ENCODE peak calls at places on chromosomes 12 and 14, in six cellular contexts. S is endothelial cell of umbilical vein; G is heart right ventricle; M is CD8-positive, alpha-beta T cell; F is stomach; J is colonic mucosa. X is an unnamed sample.

GRCh38 chr14:79417961-79418360 is 793.3 kb downstream of the DIO2 start:
- DNase-seq in S (peak; percentile 13), G (no peak), M (no peak), F (no peak), J (no peak), X (no peak)

GRCh38 chr14:98957211-98958047 is 314.6 kb downstream of the BCL11B start:
- DNase-seq in S (no peak), G (peak; percentile 32), M (no peak), F (peak; percentile 37), J (peak; percentile 63), X (no peak)

GRCh38 chr12:95582230-95583058 is 31.2 kb upstream of the USP44 start:
- DNase-seq in S (peak; percentile 86), G (no peak), M (no peak), F (no peak), J (no peak), X (no peak)

GRCh38 chr14:82720931-82721330 is 1187.3 kb upstream of the SEL1L start:
- DNase-seq in S (no peak), G (no peak), M (no peak), F (no peak), J (no peak), X (no peak)

GRCh38 chr12:15602051-15602672 is 187.0 kb downstream of the EPS8 start:
- DNase-seq in S (no peak), G (no peak), M (no peak), F (no peak), J (no peak), X (no peak)

GRCh38 chr14:100634026-100634425 is 46.8 kb upstream of the BEGAIN start:
- DNase-seq in S (no peak), G (no peak), M (no peak), F (no peak), J (no peak), X (no peak)

GRCh38 chr14:30656190-30656632 is 34.1 kb downstream of the SCFD1 start:
- DNase-seq in S (peak; percentile 35), G (no peak), M (peak; percentile 15), F (no peak), J (peak; percentile 41), X (no peak)

GRCh38 chr14:91286530-91286937 is 42.0 kb upstream of the GPR68 start:
- DNase-seq in S (peak; percentile 82), G (peak; percentile 66), M (peak; percentile 86), F (peak; percentile 82), J (peak; percentile 85), X (peak; percentile 80)

GRCh38 chr12:43238281-43238680 is 313.7 kb downstream of the ADAMTS20 start:
- DNase-seq in S (peak; percentile 99), G (no peak), M (no peak), F (no peak), J (no peak), X (no peak)

GRCh38 chr14:89907655-89908054 is 46.9 kb downstream of the EFCAB11 start:
- DNase-seq in S (no peak), G (no peak), M (no peak), F (no peak), J (no peak), X (no peak)

GRCh38 chr14:50520947-50521815 is 11.2 kb downstream of the MAP4K5 start:
- DNase-seq in S (peak; percentile 92), G (no peak), M (peak; percentile 15), F (no peak), J (no peak), X (no peak)

GRCh38 chr14:47262801-47263200 is 412.6 kb downstream of the MDGA2 start:
- DNase-seq in S (no peak), G (no peak), M (no peak), F (no peak), J (no peak), X (no peak)

GRCh38 chr12:101856030-101856429 is 21.4 kb upstream of the DRAM1 start:
- DNase-seq in S (no peak), G (no peak), M (no peak), F (no peak), J (no peak), X (no peak)

GRCh38 chr12:15214851-15215601 is 6.2 kb downstream of the RERG start:
- DNase-seq in S (no peak), G (no peak), M (no peak), F (no peak), J (no peak), X (no peak)

GRCh38 chr12:124914392-124915248 is at the start of gene UBC:
- DNase-seq in S (peak; percentile 88), G (peak; percentile 88), M (peak; percentile 92), F (peak; percentile 93), J (peak; percentile 94), X (peak; percentile 93)

GRCh38 chr14:76337619-76338545 is 38.1 kb upstream of the ESRRB start:
- DNase-seq in S (no peak), G (no peak), M (no peak), F (no peak), J (no peak), X (no peak)

GRCh38 chr12:92244036-92244435 is 98.4 kb upstream of the BTG1 start:
- DNase-seq in S (peak; percentile 74), G (no peak), M (no peak), F (no peak), J (peak; percentile 24), X (no peak)

GRCh38 chr12:49750027-49750977 is 8.9 kb downstream of the TMBIM6 start:
- DNase-seq in S (peak; percentile 43), G (no peak), M (peak; percentile 23), F (no peak), J (no peak), X (no peak)

GRCh38 chr12:113634982-113635381 is 163.3 kb upstream of the LHX5 start:
- DNase-seq in S (no peak), G (no peak), M (no peak), F (no peak), J (no peak), X (no peak)

GRCh38 chr12:95164656-95165055 is 52.6 kb downstream of the FGD6 start:
- DNase-seq in S (no peak), G (no peak), M (no peak), F (no peak), J (no peak), X (no peak)

GRCh38 chr12:49553512-49554088 is 14.3 kb downstream of the MCRS1 start:
- DNase-seq in S (peak; percentile 44), G (no peak), M (no peak), F (no peak), J (no peak), X (no peak)

GRCh38 chr14:33342299-33342974 is 403.8 kb downstream of the NPAS3 start:
- DNase-seq in S (no peak), G (no peak), M (no peak), F (no peak), J (no peak), X (no peak)

GRCh38 chr14:87142568-87143211 is 850.3 kb downstream of the GALC start:
- DNase-seq in S (no peak), G (no peak), M (no peak), F (no peak), J (no peak), X (no peak)

GRCh38 chr12:60710246-60710645 is 1114.4 kb downstream of the SLC16A7 start:
- DNase-seq in S (no peak), G (no peak), M (no peak), F (peak; percentile 26), J (no peak), X (no peak)

GRCh38 chr14:73725116-73726024 is 11.2 kb upstream of the PNMA1 start:
- DNase-seq in S (no peak), G (no peak), M (no peak), F (no peak), J (no peak), X (peak; percentile 63)

GRCh38 chr12:115306380-115306779 is 622.4 kb upstream of the TBX3 start:
- DNase-seq in S (no peak), G (no peak), M (no peak), F (no peak), J (no peak), X (no peak)

GRCh38 chr14:61152851-61153364 is 128.2 kb downstream of the TMEM30B start:
- DNase-seq in S (no peak), G (no peak), M (no peak), F (no peak), J (no peak), X (no peak)

GRCh38 chr12:104049278-104050257 is at the start of gene GLT8D2:
- DNase-seq in S (peak; percentile 43), G (peak; percentile 66), M (no peak), F (peak; percentile 40), J (peak; percentile 24), X (peak; percentile 71)

GRCh38 chr14:90819734-90820393 is 3.6 kb upstream of the TTC7B start:
- DNase-seq in S (no peak), G (no peak), M (no peak), F (peak; percentile 47), J (no peak), X (no peak)

GRCh38 chr12:105992849-105993740 is 145.7 kb downstream of the NUAK1 start:
- DNase-seq in S (no peak), G (no peak), M (no peak), F (no peak), J (no peak), X (no peak)

GRCh38 chr14:89660183-89660582 is 243.2 kb upstream of the FOXN3 start:
- DNase-seq in S (no peak), G (no peak), M (no peak), F (no peak), J (no peak), X (no peak)

GRCh38 chr14:52949249-52949648 is 1.6 kb downstream of the FERMT2 start:
- DNase-seq in S (peak; percentile 25), G (no peak), M (no peak), F (no peak), J (no peak), X (no peak)

GRCh38 chr14:42437809-42438208 is 831.1 kb downstream of the LRFN5 start:
- DNase-seq in S (no peak), G (no peak), M (no peak), F (no peak), J (no peak), X (no peak)
- H3K9me3 ChIP-seq in S (no peaks in the 10 kb centered on the region), G (peaks cover 21% of the 10 kb centered on the region), M (no peaks in the 10 kb centered on the region), F (peaks cover 12% of the 10 kb centered on the region), J (no peaks in the 10 kb centered on the region), X (no peaks in the 10 kb centered on the region)

GRCh38 chr12:53299101-53299453 is 418 bp upstream of the MYG1 start:
- DNase-seq in S (peak; percentile 72), G (no peak), M (no peak), F (no peak), J (no peak), X (no peak)
- H3K4me3 ChIP-seq in S (peak overlapping the region; percentile 65), G (peak overlapping the region; percentile 90), M (peak overlapping the region; percentile 81), F (peak overlapping the region; percentile 99), J (peak overlapping the region; percentile 81), X (peak overlapping the region; percentile 69)

DNA sequence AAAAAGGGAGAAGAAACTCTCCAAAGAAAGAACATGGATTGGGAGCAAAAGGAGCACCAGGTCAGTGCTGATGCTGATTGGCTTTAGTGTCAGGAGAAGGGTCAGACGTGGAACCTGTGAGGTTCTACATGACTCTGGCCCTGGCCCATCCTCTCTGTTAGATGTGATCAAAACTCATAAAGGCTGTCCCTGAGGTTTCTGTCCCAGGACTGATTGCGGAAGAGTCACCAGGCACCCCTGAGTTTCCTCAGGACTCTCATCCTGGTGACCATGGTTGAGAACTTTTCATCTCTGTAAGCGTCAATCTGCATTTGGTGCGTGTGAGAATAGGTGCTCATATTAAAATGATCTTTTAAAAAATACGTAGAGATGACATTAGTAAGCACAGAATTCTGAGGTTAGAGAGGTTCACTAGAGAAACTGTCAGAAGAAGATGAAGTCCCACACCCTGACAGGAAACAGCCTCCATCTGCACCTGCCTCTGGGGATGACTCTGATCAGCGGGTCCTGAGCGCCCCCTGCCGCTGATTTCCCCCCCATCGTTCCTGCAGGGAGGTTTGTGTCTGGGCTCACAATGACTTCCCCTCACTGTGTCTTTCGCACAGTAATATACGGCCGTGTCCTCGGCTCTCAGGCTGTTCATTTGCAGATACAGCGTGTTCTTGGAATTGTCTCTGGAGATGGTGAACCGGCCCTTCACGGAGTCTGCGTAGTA is 741.8 kb downstream of the TMEM121 start:
- DNase-seq in S (no peak), G (no peak), M (peak; percentile 79), F (peak; percentile 55), J (peak; percentile 45), X (no peak)
- H3K9me3 ChIP-seq in S (peaks cover 5% of the 10 kb centered on the region), G (no peaks in the 10 kb centered on the region), M (no peaks in the 10 kb centered on the region), F (no peaks in the 10 kb centered on the region), J (no peaks in the 10 kb centered on the region), X (no peaks in the 10 kb centered on the region)

GRCh38 chr14:88364710-88365413 is 20.6 kb upstream of the SPATA7 start:
- DNase-seq in S (no peak), G (no peak), M (no peak), F (no peak), J (no peak), X (no peak)
- H3K4me3 ChIP-seq in S (no peak overlapping the region), G (no peak overlapping the region), M (no peak overlapping the region), F (no peak overlapping the region), J (no peak overlapping the region), X (no peak overlapping the region)

X was measured in upper lobe of right lung.